ENCODE peak calls at places on chromosomes 2 and 18, in four cellular contexts. One of them, this sample, is unnamed.

GRCh38 chr18:22428672-22429071 is 11.0 kb upstream of the CTAGE1 start:
- DNase-seq in HepG2: no peak
- DNase-seq in GM12878: no peak
- DNase-seq in K562: no peak
- DNase-seq in this sample: no peak

GRCh38 chr2:95015261-95015918 is 10.1 kb upstream of the MAL start:
- DNase-seq in HepG2: no peak
- DNase-seq in GM12878: no peak
- DNase-seq in K562: no peak
- DNase-seq in this sample: no peak

GRCh38 chr2:147782521-147782920 is 62.3 kb upstream of the ACVR2A start:
- DNase-seq in GM12878: no peak
- DNase-seq in HepG2: no peak
- DNase-seq in K562: no peak
- DNase-seq in this sample: no peak

GRCh38 chr2:68687018-68687417 is 43.6 kb downstream of the PROKR1 start:
- DNase-seq in K562: no peak
- DNase-seq in GM12878: no peak
- DNase-seq in HepG2: no peak
- DNase-seq in this sample: no peak

GRCh38 chr18:30302181-30302580 is 740.4 kb downstream of the DSC3 start:
- DNase-seq in GM12878: no peak
- DNase-seq in K562: no peak
- DNase-seq in HepG2: no peak
- DNase-seq in this sample: no peak

GRCh38 chr18:59697236-59697932 is at the start of gene CCBE1:
- DNase-seq in K562: peak; percentile 63
- DNase-seq in HepG2: no peak
- DNase-seq in GM12878: no peak
- DNase-seq in this sample: peak; percentile 92

GRCh38 chr2:239919779-239920545 is 105.2 kb downstream of the NDUFA10 start:
- DNase-seq in GM12878: no peak
- DNase-seq in K562: no peak
- DNase-seq in HepG2: no peak
- DNase-seq in this sample: no peak

GRCh38 chr2:84970956-84971798 is at the start of gene KCMF1:
- DNase-seq in HepG2: no peak
- DNase-seq in GM12878: no peak
- DNase-seq in K562: peak; percentile 88
- DNase-seq in this sample: peak; percentile 74

GRCh38 chr2:238920053-238920452 is 72.2 kb downstream of the TWIST2 start:
- DNase-seq in K562: no peak
- DNase-seq in GM12878: no peak
- DNase-seq in HepG2: no peak
- DNase-seq in this sample: no peak

GRCh38 chr2:2057125-2057721 is 273.9 kb downstream of the MYT1L start:
- DNase-seq in GM12878: no peak
- DNase-seq in K562: peak; percentile 63
- DNase-seq in HepG2: no peak
- DNase-seq in this sample: peak; percentile 46

GRCh38 chr2:23571066-23571465 is 186.1 kb downstream of the KLHL29 start:
- DNase-seq in K562: no peak
- DNase-seq in GM12878: no peak
- DNase-seq in HepG2: no peak
- DNase-seq in this sample: no peak

GRCh38 chr2:196171946-196172345 is 568 bp upstream of the STK17B start:
- DNase-seq in GM12878: no peak
- DNase-seq in HepG2: no peak
- DNase-seq in K562: no peak
- DNase-seq in this sample: no peak

GRCh38 chr18:8208716-8209115 is 400.5 kb upstream of the RAB12 start:
- DNase-seq in GM12878: no peak
- DNase-seq in HepG2: no peak
- DNase-seq in K562: no peak
- DNase-seq in this sample: no peak
- TF ChIP-seq TCF7 in GM12878: no peak
- TF ChIP-seq TCF7 in HepG2: no peak
- TF ChIP-seq TCF7 in K562: no peak
- TF ChIP-seq TCF7 in this sample: no peak

GRCh38 chr2:97714084-97714949 is 941 bp downstream of the ZAP70 start:
- DNase-seq in HepG2: no peak
- DNase-seq in GM12878: no peak
- DNase-seq in K562: no peak
- DNase-seq in this sample: no peak
- TF ChIP-seq ETV6 in HepG2: no peak
- TF ChIP-seq ETV6 in GM12878: no peak
- TF ChIP-seq ETV6 in K562: no peak
- TF ChIP-seq ETV6 in this sample: no peak

DNA sequence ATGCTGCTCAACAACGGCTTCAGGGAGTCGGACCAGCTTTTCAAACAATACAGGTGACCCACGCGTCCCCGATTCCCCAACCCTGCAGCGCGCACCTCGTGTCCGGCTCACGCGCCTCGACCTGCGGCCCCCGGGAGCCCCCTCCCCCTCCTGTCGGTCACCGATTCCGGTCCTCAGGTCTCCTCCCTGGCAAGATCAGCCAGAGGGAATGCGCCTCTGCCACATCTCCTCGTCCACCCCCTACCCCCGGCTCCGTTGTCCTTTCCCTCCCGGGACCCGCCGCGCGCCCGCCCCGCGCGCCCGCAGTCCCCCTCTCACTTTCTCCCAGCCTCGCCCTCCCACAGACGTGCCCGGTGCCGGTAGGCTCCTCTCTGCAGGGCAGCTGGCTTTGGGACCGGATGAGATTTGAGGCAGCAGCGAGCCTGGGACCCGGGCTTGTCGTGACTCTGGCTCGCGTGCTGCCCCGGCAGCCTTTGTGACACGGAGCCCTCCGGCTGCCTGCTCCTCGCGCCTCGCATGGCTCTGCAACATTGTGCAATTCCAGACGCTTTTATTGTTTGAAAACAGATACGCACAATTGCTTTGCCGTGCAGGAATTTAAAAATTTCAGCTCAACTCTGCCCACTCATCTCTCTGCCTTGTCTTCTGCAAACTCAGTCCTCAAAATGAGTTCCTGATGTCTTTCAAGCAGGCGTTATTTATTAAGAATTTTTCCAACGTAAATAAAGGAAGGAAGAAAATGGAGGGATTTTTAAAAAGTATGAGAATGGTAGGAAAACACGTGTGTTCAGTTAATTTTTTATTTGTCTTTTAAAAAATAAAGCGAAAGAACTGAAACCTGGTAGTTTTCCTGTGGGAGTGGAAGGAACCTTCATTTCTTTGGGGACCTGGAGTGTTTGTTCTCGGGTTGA is 687 bp downstream of the TTC39C start:
- DNase-seq in GM12878: no peak
- DNase-seq in K562: no peak
- DNase-seq in HepG2: peak; percentile 13
- DNase-seq in this sample: peak; percentile 51
- TF ChIP-seq TCF7 in GM12878: no peak
- TF ChIP-seq TCF7 in K562: no peak
- TF ChIP-seq TCF7 in HepG2: no peak
- TF ChIP-seq TCF7 in this sample: no peak

DNA sequence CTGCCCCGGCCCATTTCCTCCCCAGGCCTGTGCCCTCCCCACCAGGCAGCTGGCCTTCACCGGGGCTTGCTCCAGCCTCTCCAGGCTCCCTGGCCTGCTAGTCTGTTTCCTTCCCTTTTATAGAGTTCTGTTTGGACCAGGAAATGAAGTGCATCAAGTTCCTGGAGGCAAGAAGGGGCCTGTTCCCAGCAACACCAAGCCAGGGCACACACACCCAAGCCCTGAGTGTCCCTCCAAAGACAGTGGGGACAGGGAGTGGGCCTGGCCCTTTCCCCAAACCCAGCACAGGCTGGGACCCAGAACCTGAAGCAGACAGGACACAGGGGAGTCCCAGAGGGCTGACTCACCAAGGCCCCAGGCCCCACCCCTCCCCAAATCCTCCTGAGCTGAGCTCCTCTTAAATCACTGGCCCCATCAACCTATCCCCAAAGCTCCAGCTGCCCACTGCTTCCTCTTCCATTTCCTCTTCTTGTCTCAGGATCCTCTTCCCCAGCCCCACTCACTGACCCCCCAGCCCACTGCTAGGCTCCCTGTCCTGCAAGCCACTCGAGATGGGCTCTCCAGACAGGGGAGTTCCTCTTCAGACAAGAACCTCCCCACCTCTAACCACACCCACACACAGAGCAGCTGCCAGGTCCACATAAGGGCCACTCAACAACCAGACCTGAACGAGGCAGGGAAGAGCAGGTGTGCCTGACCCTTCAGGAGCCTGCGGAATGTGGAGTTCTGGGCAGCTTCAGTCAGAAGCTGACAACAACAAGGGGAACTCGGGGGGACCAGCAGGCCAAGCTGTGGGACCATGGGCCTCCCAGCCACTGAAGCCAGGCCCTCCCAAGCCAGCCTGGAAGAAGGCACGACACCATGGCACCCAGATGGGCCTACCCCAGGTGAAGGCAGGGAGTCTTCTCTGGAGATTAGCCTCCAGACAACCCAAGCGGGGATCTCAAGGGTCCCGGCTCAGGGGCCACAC is 74.2 kb downstream of the TNS1 start:
- DNase-seq in K562: no peak
- DNase-seq in GM12878: no peak
- DNase-seq in HepG2: no peak
- DNase-seq in this sample: no peak
- TF ChIP-seq ETV6 in K562: no peak
- TF ChIP-seq ETV6 in GM12878: no peak
- TF ChIP-seq ETV6 in HepG2: no peak
- TF ChIP-seq ETV6 in this sample: no peak

This sample was measured in WTC11.